ENCODE peak calls at places on chromosomes 16 and 17, in ten cellular contexts. S is A549, B is RWPE1, I is lower lobe of right lung, H is HFF-Myc, E is cardiac muscle cell, Z is nephron progenitor cell, G is mammary epithelial cell, X is cardiac fibroblast, U is GM10248. O is an unnamed sample.
A peak's percentile ranks its signal among the peaks of the same experiment; 100 is the strongest.

GRCh38 chr17:77771998-77772397 is 186.5 kb upstream of the TNRC6C start:
- DNase-seq in U (no peak), I (no peak), S (no peak), B (no peak), G (no peak), Z (no peak), X (no peak), H (no peak), E (no peak), O (no peak)

GRCh38 chr17:12296120-12296727 is 275.5 kb downstream of the MAP2K4 start:
- DNase-seq in B (no peak), G (no peak), X (no peak), H (no peak), U (no peak), I (no peak), S (no peak), Z (peak; percentile 22), E (no peak), O (no peak)

GRCh38 chr16:67201411-67202345 is 2.7 kb downstream of the ELMO3 start:
- DNase-seq in U (no peak), I (no peak), Z (no peak), S (no peak), X (no peak), E (no peak), H (no peak), G (no peak), B (no peak), O (no peak)

GRCh38 chr16:73020409-73020884 is 27.5 kb downstream of the ZFHX3 start:
- DNase-seq in Z (no peak), U (no peak), G (peak; percentile 78), X (peak; percentile 91), E (peak; percentile 91), H (peak; percentile 51), S (peak; percentile 90), I (no peak), B (peak; percentile 77), O (no peak)

GRCh38 chr16:89638455-89638854 is 19.1 kb downstream of the CHMP1A start:
- DNase-seq in E (no peak), X (no peak), I (no peak), B (no peak), G (no peak), S (no peak), U (no peak), Z (no peak), H (no peak), O (no peak)

GRCh38 chr17:41835214-41835799 is 725 bp downstream of the NT5C3B start:
- DNase-seq in G (peak; percentile 5), H (no peak), Z (no peak), X (no peak), E (no peak), U (no peak), S (no peak), B (peak; percentile 18), I (no peak), O (peak; percentile 68)

GRCh38 chr17:45389354-45389753 is 43.3 kb downstream of the ARHGAP27 start:
- DNase-seq in S (no peak), B (no peak), I (no peak), E (no peak), Z (no peak), U (no peak), X (no peak), H (no peak), G (no peak), O (no peak)

GRCh38 chr16:745739-746138 is 4.9 kb upstream of the CIAO3 start:
- DNase-seq in E (no peak), B (no peak), S (no peak), U (peak; percentile 71), G (no peak), Z (peak; percentile 73), X (no peak), H (no peak), I (no peak), O (peak; percentile 75)

GRCh38 chr17:74737299-74738050 is 419 bp downstream of the RAB37 start:
- DNase-seq in B (no peak), H (no peak), U (peak; percentile 66), S (peak; percentile 72), E (peak; percentile 51), Z (peak; percentile 51), X (peak; percentile 48), I (no peak), G (no peak), O (peak; percentile 70)
- TF ChIP-seq CTCF in B (no peak), H (peak; percentile 33), U (peak; percentile 65), S (peak; percentile 44), E (peak; percentile 54), Z (peak; percentile 30), X (no peak), I (peak; percentile 35), G (no peak), O (peak; percentile 60)

GRCh38 chr17:36849871-36850348 is 87.4 kb upstream of the LHX1 start:
- DNase-seq in H (peak; percentile 68), X (peak; percentile 72), S (peak; percentile 43), Z (no peak), I (no peak), B (peak; percentile 79), G (peak; percentile 58), E (peak; percentile 72), U (peak; percentile 58), O (peak; percentile 45)
- TF ChIP-seq CTCF in H (peak; percentile 36), X (peak; percentile 19), S (no peak), Z (no peak), I (no peak), B (no peak), G (peak; percentile 6), E (peak; percentile 27), U (no peak), O (no peak)

GRCh38 chr16:14300631-14301149 is 229.6 kb downstream of the MRTFB start:
- DNase-seq in E (peak; percentile 89), U (peak; percentile 75), X (peak; percentile 90), G (peak; percentile 77), S (peak; percentile 91), H (peak; percentile 66), I (peak; percentile 65), Z (peak; percentile 46), B (peak; percentile 76), O (peak; percentile 81)
- TF ChIP-seq CTCF in E (peak; percentile 67), U (peak; percentile 87), X (peak; percentile 60), G (peak; percentile 64), S (peak; percentile 75), H (peak; percentile 56), I (peak; percentile 56), Z (peak; percentile 14), B (peak; percentile 90), O (peak; percentile 83)

GRCh38 chr17:16117149-16117548 is 98.2 kb downstream of the NCOR1 start:
- DNase-seq in H (no peak), X (no peak), G (no peak), B (no peak), U (no peak), I (no peak), E (no peak), S (no peak), Z (no peak), O (no peak)

GRCh38 chr17:16120937-16121336 is 94.4 kb downstream of the NCOR1 start:
- DNase-seq in X (no peak), S (no peak), U (no peak), B (no peak), Z (no peak), I (no peak), G (no peak), H (no peak), E (no peak), O (no peak)

GRCh38 chr17:16123531-16123930 is 91.8 kb downstream of the NCOR1 start:
- DNase-seq in S (no peak), X (no peak), G (no peak), I (no peak), H (no peak), E (no peak), B (no peak), Z (no peak), U (no peak), O (no peak)

GRCh38 chr17:16121915-16122314 is 93.4 kb downstream of the NCOR1 start:
- DNase-seq in U (no peak), X (no peak), H (no peak), G (peak; percentile 75), S (no peak), E (no peak), I (no peak), B (peak; percentile 39), Z (no peak), O (no peak)

GRCh38 chr17:16122697-16123434 is 92.5 kb downstream of the NCOR1 start:
- DNase-seq in X (no peak), U (no peak), I (no peak), G (peak; percentile 85), S (no peak), E (no peak), H (no peak), B (peak; percentile 61), Z (no peak), O (no peak)
- TF ChIP-seq CTCF in X (no peak), U (no peak), I (no peak), G (no peak), S (no peak), E (no peak), H (no peak), B (no peak), Z (no peak), O (no peak)

DNA sequence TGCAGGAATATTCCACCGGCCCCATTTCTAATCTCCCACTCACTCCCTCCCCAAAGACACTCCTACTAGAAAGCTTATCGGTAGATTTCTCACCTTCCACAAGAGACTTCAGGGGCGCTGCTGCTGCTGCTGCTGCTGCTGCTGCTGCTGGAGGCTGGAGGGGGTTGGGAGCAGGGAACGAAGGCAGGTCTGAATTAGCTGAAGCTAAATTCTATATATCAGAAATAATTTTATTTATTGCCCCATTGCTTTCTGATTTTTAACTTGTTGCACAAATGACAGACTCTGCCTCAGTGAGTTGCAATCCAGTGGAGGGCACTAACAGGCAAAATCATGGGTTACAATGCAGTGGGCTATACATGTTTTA is 25.8 kb upstream of the HLF start:
- DNase-seq in E (no peak), Z (peak; percentile 17), H (no peak), B (peak; percentile 16), G (no peak), X (peak; percentile 4), U (no peak), S (no peak), I (no peak), O (peak; percentile 38)
- TF ChIP-seq CTCF in E (no peak), Z (no peak), H (no peak), B (peak; percentile 30), G (no peak), X (no peak), U (no peak), S (peak; percentile 27), I (no peak), O (no peak)

O was measured in GM13977.